ENCODE peak calls at places on chromosomes 12 and 14, in five cellular contexts. A is stimulated activated CD4-positive, alpha-beta T cell treated with anti-CD3 and anti-CD28 coated beads, Interleukin-4, amount 100 ng/mL, for 24 hours; W is pulmonary artery endothelial cell; V is C1 segment of cervical spinal cord; D is GM20000. X is an unnamed sample.

GRCh38 chr12:9707864-9708808 is 24.8 kb downstream of the CLECL1 start:
- DNase-seq in A (peak; percentile 76), W (peak; percentile 19), V (peak; percentile 11), D (no peak), X (peak; percentile 86)

GRCh38 chr14:105487449-105487985 is 831 bp downstream of the CRIP1 start:
- DNase-seq in A (peak; percentile 57), W (no peak), V (no peak), D (no peak), X (peak; percentile 72)

GRCh38 chr14:38302034-38302433 is 46.1 kb upstream of the CLEC14A start:
- DNase-seq in A (no peak), W (no peak), V (no peak), D (no peak), X (no peak)

GRCh38 chr14:53979747-53980642 is 23.4 kb upstream of the BMP4 start:
- DNase-seq in A (no peak), W (no peak), V (no peak), D (no peak), X (no peak)

GRCh38 chr14:26963696-26964095 is 365.9 kb upstream of the NOVA1 start:
- DNase-seq in A (no peak), W (no peak), V (no peak), D (no peak), X (no peak)

GRCh38 chr14:38848243-38848642 is 254.8 kb downstream of the SEC23A start:
- DNase-seq in A (no peak), W (no peak), V (no peak), D (no peak), X (no peak)

GRCh38 chr12:22525426-22525825 is 18.9 kb downstream of the C2CD5 start:
- DNase-seq in A (no peak), W (no peak), V (no peak), D (no peak), X (no peak)

GRCh38 chr12:44930972-44931600 is 55.0 kb upstream of the NELL2 start:
- DNase-seq in A (no peak), W (peak; percentile 24), V (no peak), D (peak; percentile 17), X (no peak)

GRCh38 chr12:46187023-46187422 is 81.8 kb downstream of the SLC38A1 start:
- DNase-seq in A (no peak), W (no peak), V (no peak), D (no peak), X (no peak)

GRCh38 chr12:132081423-132081822 is 62.7 kb downstream of the DDX51 start:
- DNase-seq in A (no peak), W (no peak), V (no peak), D (no peak), X (no peak)

GRCh38 chr12:7933255-7933726 is 2.7 kb downstream of the SLC2A3 start:
- DNase-seq in A (peak; percentile 86), W (peak; percentile 84), V (peak; percentile 18), D (peak; percentile 86), X (peak; percentile 85)

GRCh38 chr14:88424573-88424972 is 39.1 kb downstream of the SPATA7 start:
- DNase-seq in A (no peak), W (no peak), V (no peak), D (no peak), X (no peak)

GRCh38 chr12:86234309-86234708 is 21.9 kb downstream of the MGAT4C start:
- DNase-seq in A (no peak), W (no peak), V (no peak), D (no peak), X (no peak)

GRCh38 chr14:93481758-93482157 is 51.0 kb downstream of the UNC79 start:
- DNase-seq in A (no peak), W (no peak), V (no peak), D (no peak), X (no peak)

GRCh38 chr12:78120866-78121590 is 290.3 kb downstream of the NAV3 start:
- DNase-seq in A (no peak), W (peak; percentile 10), V (no peak), D (peak; percentile 7), X (no peak)